ENCODE peak calls at places on chromosomes 6 and 20, in six cellular contexts. N is right lobe of liver, P is heart left ventricle, Z is transverse colon, X is cardiac fibroblast, S is endothelial cell. H is an unnamed sample.

GRCh38 chr6:104862456-104862855 is 2.7 kb upstream of the HACE1 start:
- DNase-seq in Z (no peak), S (no peak), N (no peak), X (no peak), P (no peak), H (no peak)

GRCh38 chr20:10060223-10060622 is 25.4 kb downstream of the ANKEF1 start:
- DNase-seq in X (no peak), S (no peak), N (no peak), Z (no peak), P (no peak), H (no peak)

GRCh38 chr20:59149678-59150504 is 13.7 kb upstream of the ZNF831 start:
- DNase-seq in N (no peak), Z (peak), X (no peak), P (no peak), S (peak), H (no peak)

GRCh38 chr6:53032853-53033252 is 32.4 kb upstream of the FBXO9 start:
- DNase-seq in X (peak), S (no peak), N (no peak), Z (no peak), P (no peak), H (peak)

GRCh38 chr6:89025633-89026032 is 54.9 kb upstream of the PNRC1 start:
- DNase-seq in P (no peak), N (no peak), Z (no peak), X (no peak), S (no peak), H (no peak)

GRCh38 chr6:144986271-144986670 is 701.1 kb downstream of the UTRN start:
- DNase-seq in N (no peak), S (no peak), P (no peak), X (no peak), Z (no peak), H (no peak)

GRCh38 chr6:26536571-26537159 is 1.5 kb upstream of the HMGN4 start:
- DNase-seq in S (peak), X (peak), Z (peak), N (no peak), P (no peak), H (peak)

GRCh38 chr6:9431945-9432344 is 982.9 kb downstream of the TFAP2A start:
- DNase-seq in N (no peak), P (no peak), Z (no peak), X (no peak), S (no peak), H (no peak)

GRCh38 chr6:157813757-157814455 is 9.1 kb upstream of the SNX9 start:
- DNase-seq in Z (no peak), P (no peak), S (no peak), X (peak), N (no peak), H (peak)

GRCh38 chr20:14935285-14935684 is 597.9 kb upstream of the FLRT3 start:
- DNase-seq in S (no peak), Z (no peak), P (no peak), X (no peak), N (no peak), H (no peak)

GRCh38 chr6:13307508-13307995 is 20.8 kb downstream of the TBC1D7 start:
- DNase-seq in P (no peak), N (no peak), Z (no peak), S (no peak), X (peak), H (peak)

GRCh38 chr6:57313711-57314471 is 3.5 kb upstream of the PRIM2 start:
- DNase-seq in N (no peak), P (no peak), X (peak), S (no peak), Z (peak), H (peak)

GRCh38 chr6:18595774-18596528 is 208.8 kb downstream of the RNF144B start:
- DNase-seq in P (no peak), Z (peak), N (peak), X (peak), S (peak), H (peak)

GRCh38 chr20:18585134-18585533 is 2.7 kb upstream of the DTD1 start:
- DNase-seq in S (no peak), P (no peak), N (no peak), X (peak), Z (no peak), H (peak)

GRCh38 chr6:149230729-149231434 is 86.6 kb upstream of the TAB2 start:
- DNase-seq in S (no peak), N (no peak), P (no peak), Z (no peak), X (no peak), H (no peak)

GRCh38 chr6:147154454-147154853 is 49.8 kb upstream of the STXBP5 start:
- DNase-seq in X (peak), Z (no peak), S (no peak), P (no peak), N (no peak), H (peak)

GRCh38 chr20:47675190-47676142 is 109.8 kb downstream of the SULF2 start:
- DNase-seq in X (no peak), S (no peak), P (no peak), Z (no peak), N (no peak), H (no peak)

GRCh38 chr6:90192857-90193256 is 103.8 kb downstream of the BACH2 start:
- DNase-seq in N (no peak), X (no peak), P (no peak), Z (no peak), S (no peak), H (no peak)

GRCh38 chr6:35381132-35381531 is 38.8 kb downstream of the PPARD start:
- DNase-seq in Z (no peak), S (no peak), P (no peak), X (peak), N (no peak), H (peak)

GRCh38 chr6:44615621-44616020 is 228.1 kb downstream of the CDC5L start:
- DNase-seq in Z (no peak), N (no peak), S (no peak), P (no peak), X (no peak), H (no peak)

GRCh38 chr6:135346747-135347146 is 150.8 kb downstream of the AHI1 start:
- DNase-seq in S (no peak), P (no peak), X (no peak), N (no peak), Z (no peak), H (peak)

GRCh38 chr6:47057830-47058540 is 15.9 kb upstream of the ADGRF1 start:
- DNase-seq in X (peak), S (no peak), Z (no peak), N (no peak), P (no peak), H (peak)

GRCh38 chr6:89528865-89529264 is 95.9 kb downstream of the ANKRD6 start:
- DNase-seq in Z (no peak), N (no peak), S (no peak), X (no peak), P (no peak), H (no peak)

GRCh38 chr6:158313989-158314388 is 1.7 kb downstream of the TULP4 start:
- DNase-seq in X (no peak), P (no peak), S (no peak), N (peak), Z (no peak), H (no peak)

GRCh38 chr6:2193931-2194330 is 51.5 kb downstream of the GMDS start:
- DNase-seq in P (no peak), X (peak), S (no peak), N (no peak), Z (no peak), H (no peak)

GRCh38 chr6:17022604-17023003 is 79.2 kb upstream of the STMND1 start:
- DNase-seq in N (no peak), P (no peak), Z (no peak), S (no peak), X (no peak), H (peak)

GRCh38 chr6:10528170-10528981 is 7.2 kb downstream of the GCNT2 start:
- DNase-seq in N (peak), P (no peak), S (no peak), X (peak), Z (peak), H (no peak)

GRCh38 chr20:37424062-37424851 is 78.3 kb downstream of the SRC start:
- DNase-seq in N (no peak), S (no peak), X (no peak), Z (no peak), P (no peak), H (no peak)

GRCh38 chr6:120395784-120396183 is 938.5 kb downstream of the TBC1D32 start:
- DNase-seq in X (no peak), S (no peak), N (no peak), Z (no peak), P (no peak), H (no peak)

GRCh38 chr20:46111028-46111835 is 6.9 kb upstream of the CD40 start:
- DNase-seq in P (no peak), Z (peak), X (no peak), S (no peak), N (no peak), H (no peak)

GRCh38 chr20:60354181-60354580 is 396.0 kb downstream of the CDH26 start:
- DNase-seq in P (no peak), N (no peak), Z (no peak), X (no peak), S (no peak), H (no peak)

GRCh38 chr6:28996844-28997502 is 8.1 kb downstream of the ZNF311 start:
- DNase-seq in P (no peak), X (no peak), Z (no peak), N (no peak), S (no peak), H (no peak)

GRCh38 chr20:3613821-3614440 is 49.3 kb downstream of the GFRA4 start:
- DNase-seq in P (no peak), X (no peak), N (no peak), S (no peak), Z (no peak), H (peak)

GRCh38 chr20:6744805-6745204 is 22.7 kb upstream of the BMP2 start:
- DNase-seq in S (no peak), Z (no peak), N (no peak), P (no peak), X (peak), H (peak)

GRCh38 chr20:62975251-62975770 is 22.8 kb downstream of the SLC17A9 start:
- DNase-seq in X (no peak), P (no peak), Z (no peak), S (no peak), N (no peak), H (no peak)

GRCh38 chr6:28653876-28654275 is 128.2 kb downstream of the GPX5 start:
- DNase-seq in Z (no peak), S (no peak), N (no peak), X (no peak), P (no peak), H (no peak)

DNA sequence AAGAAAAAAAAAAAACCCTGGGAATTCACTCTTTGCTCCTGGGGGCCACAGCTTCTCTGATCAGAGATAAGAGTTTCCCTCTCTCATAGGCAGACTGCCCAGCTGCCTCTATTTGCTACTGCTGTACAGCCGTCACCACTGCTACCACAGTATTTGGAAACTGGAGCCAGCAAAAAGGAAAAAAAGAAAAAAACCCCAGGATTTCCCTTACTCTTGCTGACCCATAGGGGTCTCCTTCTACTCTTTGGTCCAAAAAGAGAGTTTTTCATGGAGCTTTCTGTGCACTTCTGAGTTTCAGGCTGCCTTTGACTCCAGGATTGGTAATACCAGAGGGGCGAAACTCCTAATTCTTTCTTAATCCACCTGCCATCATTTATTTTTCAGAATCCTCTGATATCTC is 89.7 kb downstream of the MDGA1 start:
- DNase-seq in X (peak), P (no peak), Z (no peak), N (no peak), S (no peak), H (peak)
- TF ChIP-seq CTCF in X (peak), P (peak), Z (no peak), N (no peak), S (peak), H (peak)

GRCh38 chr20:43913291-43914025 is 1.2 kb upstream of the TOX2 start:
- DNase-seq in X (peak), S (no peak), N (no peak), Z (no peak), P (no peak), H (no peak)

GRCh38 chr20:43909720-43910119 is 4.9 kb upstream of the TOX2 start:
- DNase-seq in S (no peak), X (no peak), N (no peak), Z (no peak), P (no peak), H (no peak)

GRCh38 chr20:43909211-43909610 is 5.4 kb upstream of the TOX2 start:
- DNase-seq in P (no peak), Z (no peak), X (no peak), S (no peak), N (no peak), H (no peak)

GRCh38 chr20:43910564-43910963 is 4.1 kb upstream of the TOX2 start:
- DNase-seq in X (no peak), P (no peak), N (no peak), Z (no peak), S (no peak), H (no peak)

GRCh38 chr20:43911066-43911465 is 3.6 kb upstream of the TOX2 start:
- DNase-seq in X (peak), Z (no peak), S (no peak), N (no peak), P (no peak), H (peak)
- TF ChIP-seq CTCF in X (peak), Z (no peak), S (no peak), N (no peak), P (no peak), H (no peak)

DNA sequence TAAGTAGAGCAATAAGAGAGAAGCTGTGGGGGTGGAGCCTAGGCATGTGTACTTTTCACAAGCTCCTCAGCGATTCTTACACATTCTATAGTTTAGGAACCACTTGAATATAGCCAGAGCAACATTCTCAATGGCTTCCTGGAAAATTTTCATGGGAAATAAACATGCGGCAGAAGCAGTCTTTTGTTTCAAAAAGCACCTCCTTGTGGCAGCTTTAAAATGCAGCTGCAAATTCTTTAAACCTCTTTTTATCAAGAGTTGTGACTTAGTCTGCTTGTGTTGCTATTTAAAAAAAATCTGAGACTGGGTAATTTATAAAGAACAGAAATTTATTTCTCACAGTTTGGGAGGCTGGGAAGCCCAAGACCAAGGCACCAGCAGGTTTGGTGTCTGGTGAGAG is 23.8 kb downstream of the NKX2-2 start:
- DNase-seq in S (no peak), P (no peak), X (no peak), N (no peak), Z (no peak), H (peak)
- TF ChIP-seq CTCF in S (no peak), P (no peak), X (peak), N (peak), Z (no peak), H (peak)

GRCh38 chr6:7390218-7390878 is 740 bp downstream of the RIOK1 start:
- DNase-seq in N (no peak), Z (no peak), X (no peak), S (no peak), P (no peak), H (no peak)
- TF ChIP-seq CTCF in N (no peak), Z (no peak), X (no peak), S (no peak), P (no peak), H (peak)

DNA sequence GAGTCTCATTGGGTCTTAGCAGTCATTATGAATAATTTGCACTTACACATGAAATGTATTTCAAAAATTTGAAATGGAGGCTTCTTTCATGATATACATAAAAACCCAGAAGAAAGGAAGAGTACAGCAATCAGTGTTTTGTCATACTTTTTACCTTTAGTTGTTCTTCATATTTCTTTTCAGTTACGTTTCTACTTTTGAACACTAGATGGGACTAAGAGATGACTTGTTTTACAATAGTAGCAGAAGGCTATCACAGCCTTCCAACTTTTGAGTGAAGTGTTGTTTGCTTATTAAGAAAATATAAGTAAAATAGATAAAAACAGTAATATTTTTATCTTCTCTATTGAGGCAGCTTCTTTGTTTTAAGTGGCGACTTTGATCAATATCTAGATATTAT is 58.1 kb downstream of the L3MBTL3 start:
- DNase-seq in Z (no peak), P (no peak), S (no peak), N (no peak), X (peak), H (peak)
- TF ChIP-seq CTCF in Z (no peak), P (no peak), S (no peak), N (no peak), X (no peak), H (peak)

GRCh38 chr20:36273414-36274247 is 32.5 kb upstream of the DLGAP4 start:
- DNase-seq in P (no peak), S (no peak), N (no peak), X (peak), Z (no peak), H (peak)
- TF ChIP-seq CTCF in P (no peak), S (no peak), N (peak), X (peak), Z (peak), H (peak)

GRCh38 chr6:141349710-141350109 is 783.0 kb upstream of the GJE1 start:
- DNase-seq in P (no peak), N (no peak), X (no peak), S (no peak), Z (no peak), H (no peak)

GRCh38 chr6:141354191-141354950 is 778.4 kb upstream of the GJE1 start:
- DNase-seq in X (no peak), Z (no peak), N (no peak), P (no peak), S (no peak), H (peak)

GRCh38 chr6:141347906-141348492 is 784.7 kb upstream of the GJE1 start:
- DNase-seq in Z (no peak), N (no peak), X (no peak), P (no peak), S (no peak), H (no peak)

GRCh38 chr6:141347075-141347474 is 785.6 kb upstream of the GJE1 start:
- DNase-seq in S (no peak), N (no peak), Z (no peak), P (no peak), X (no peak), H (peak)

DNA sequence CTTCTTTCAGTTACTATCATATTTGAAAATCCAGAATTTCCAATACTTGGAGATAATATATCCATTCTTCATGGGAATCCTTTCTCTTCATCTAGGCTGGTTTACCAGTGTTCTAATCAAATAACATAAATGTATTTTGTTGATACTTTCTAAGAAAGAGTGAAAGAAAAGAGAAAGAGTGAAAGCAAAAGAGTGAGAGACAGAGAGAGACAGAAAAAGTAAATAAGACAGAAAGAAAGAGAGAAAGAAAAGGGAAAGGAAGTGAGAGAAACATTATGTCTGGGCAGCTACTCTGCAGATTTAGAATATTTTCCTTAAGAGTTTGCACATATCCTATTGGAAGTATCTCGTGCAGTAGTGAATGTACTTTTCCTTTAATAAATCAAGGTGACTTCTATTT is 781.0 kb upstream of the GJE1 start:
- DNase-seq in P (no peak), S (no peak), N (no peak), Z (no peak), X (no peak), H (no peak)
- TF ChIP-seq CTCF in P (no peak), S (no peak), N (no peak), Z (no peak), X (no peak), H (no peak)

H was measured in AG10803.